ENCODE peak calls at places on chromosomes 7 and 10, in ten cellular contexts. D is heart right ventricle, T is esophagus squamous epithelium, L is fibroblast of lung, A is adrenal gland, K is spleen, N is left ventricle myocardium inferior, J is dorsolateral prefrontal cortex, G is cardiac muscle cell, I is tibial artery. Z is an unnamed sample.

GRCh38 chr10:102004376-102004775 is 51.6 kb downstream of the ARMH3 start:
- DNase-seq in I (no peak), J (no peak), D (no peak), G (no peak), T (no peak), N (no peak), A (no peak), K (no peak), L (peak; percentile 66), Z (no peak)

GRCh38 chr10:32909461-32909860 is 48.6 kb downstream of the ITGB1 start:
- DNase-seq in K (no peak), T (no peak), N (no peak), D (no peak), J (no peak), G (no peak), L (no peak), A (no peak), I (no peak), Z (no peak)

GRCh38 chr7:156109988-156110387 is 297.7 kb upstream of the SHH start:
- DNase-seq in G (no peak), I (no peak), K (no peak), D (no peak), L (no peak), A (no peak), J (no peak), T (no peak), N (no peak), Z (no peak)

GRCh38 chr7:127485482-127485881 is 93.0 kb upstream of the ZNF800 start:
- DNase-seq in K (no peak), A (no peak), I (no peak), D (no peak), G (no peak), L (no peak), N (no peak), T (no peak), J (no peak), Z (no peak)

GRCh38 chr7:461453-462172 is 58.0 kb downstream of the PDGFA start:
- DNase-seq in L (peak; percentile 41), N (no peak), T (no peak), K (peak; percentile 77), G (no peak), I (no peak), J (no peak), D (no peak), A (peak; percentile 43), Z (peak; percentile 20)

GRCh38 chr10:102554531-102554930 is 50.8 kb downstream of the SUFU start:
- DNase-seq in T (no peak), A (no peak), I (no peak), G (no peak), D (no peak), J (no peak), N (no peak), K (no peak), L (no peak), Z (no peak)

GRCh38 chr7:121824276-121824675 is 48.7 kb upstream of the PTPRZ1 start:
- DNase-seq in D (no peak), L (peak; percentile 8), N (no peak), I (no peak), T (no peak), G (no peak), J (no peak), K (no peak), A (no peak), Z (no peak)

GRCh38 chr7:123022576-123022975 is 27.1 kb upstream of the TAS2R16 start:
- DNase-seq in I (no peak), D (no peak), N (no peak), A (no peak), T (no peak), J (no peak), L (peak; percentile 51), K (no peak), G (no peak), Z (no peak)

GRCh38 chr10:71945819-71946474 is 18.2 kb upstream of the CHST3 start:
- DNase-seq in D (no peak), I (no peak), K (no peak), A (no peak), L (peak; percentile 21), J (no peak), N (no peak), T (no peak), G (no peak), Z (no peak)

GRCh38 chr7:184768-185264 is 7.6 kb upstream of the FAM20C start:
- DNase-seq in G (no peak), A (no peak), D (no peak), I (no peak), N (no peak), K (no peak), T (no peak), L (no peak), J (no peak), Z (no peak)

GRCh38 chr7:105707967-105708580 is 126.8 kb upstream of the EFCAB10 start:
- DNase-seq in L (no peak), G (no peak), D (no peak), N (no peak), T (no peak), A (no peak), J (no peak), K (no peak), I (no peak), Z (no peak)

GRCh38 chr7:95963446-95963990 is 191.2 kb downstream of the DYNC1I1 start:
- DNase-seq in G (no peak), T (no peak), J (no peak), K (no peak), N (no peak), A (no peak), L (no peak), D (no peak), I (no peak), Z (no peak)

GRCh38 chr10:125002423-125003145 is 60.7 kb downstream of the ZRANB1 start:
- DNase-seq in A (peak; percentile 75), G (no peak), N (peak; percentile 13), L (no peak), J (peak; percentile 24), I (peak; percentile 21), K (peak; percentile 69), T (no peak), D (peak; percentile 13), Z (peak; percentile 14)

GRCh38 chr10:125004571-125005311 is 62.8 kb downstream of the ZRANB1 start:
- DNase-seq in L (no peak), D (peak; percentile 2), K (peak; percentile 54), G (no peak), T (no peak), A (peak; percentile 18), I (peak; percentile 16), J (peak; percentile 29), N (no peak), Z (peak; percentile 29)

GRCh38 chr10:125002044-125002422 is 60.1 kb downstream of the ZRANB1 start:
- DNase-seq in G (no peak), N (peak; percentile 12), D (no peak), J (peak; percentile 25), K (peak; percentile 67), A (peak; percentile 37), I (peak; percentile 17), L (no peak), T (no peak), Z (peak; percentile 13)

GRCh38 chr10:125003901-125004467 is 62.1 kb downstream of the ZRANB1 start:
- DNase-seq in D (peak; percentile 3), L (no peak), T (no peak), N (no peak), J (peak; percentile 24), G (no peak), A (no peak), I (peak; percentile 9), K (peak; percentile 49), Z (peak; percentile 11)

GRCh38 chr10:125003146-125003900 is 61.4 kb downstream of the ZRANB1 start:
- DNase-seq in A (peak; percentile 20), J (peak; percentile 26), G (no peak), T (no peak), I (peak; percentile 10), K (peak; percentile 69), L (no peak), N (no peak), D (peak; percentile 3), Z (peak; percentile 17)
- TF ChIP-seq CTCF in A (no peak), J (no peak), G (peak; percentile 3), T (no peak), I (no peak), K (no peak), L (no peak), N (no peak), D (no peak), Z (no peak)

DNA sequence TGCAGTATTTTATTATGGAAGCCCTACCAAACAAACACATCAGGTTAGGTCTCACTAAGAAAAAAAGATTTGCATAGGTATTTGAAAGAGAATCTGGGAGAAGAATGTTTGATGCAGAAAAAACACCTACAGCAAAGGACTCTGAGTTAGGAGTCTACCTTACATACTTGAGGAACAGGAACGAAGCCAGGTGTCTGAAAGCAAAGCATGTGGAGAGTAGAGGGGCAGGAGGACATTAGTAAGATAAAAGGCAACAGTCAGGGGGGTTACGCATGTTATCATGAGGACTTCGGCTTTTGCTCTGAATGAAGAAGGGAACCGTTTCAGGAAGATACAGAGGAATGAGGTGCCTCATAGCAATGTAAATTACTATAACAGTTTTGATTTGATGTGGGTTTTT is 87.9 kb upstream of the PTER start:
- DNase-seq in L (no peak), N (no peak), J (no peak), K (no peak), A (no peak), D (no peak), T (no peak), G (no peak), I (no peak), Z (no peak)
- H3K27ac ChIP-seq in L (no peak overlapping the region), N (no peak overlapping the region), J (no peak overlapping the region), K (no peak overlapping the region), A (no peak overlapping the region), D (no peak overlapping the region), T (no peak overlapping the region), G (no peak overlapping the region), I (no peak overlapping the region), Z (no peak overlapping the region)

DNA sequence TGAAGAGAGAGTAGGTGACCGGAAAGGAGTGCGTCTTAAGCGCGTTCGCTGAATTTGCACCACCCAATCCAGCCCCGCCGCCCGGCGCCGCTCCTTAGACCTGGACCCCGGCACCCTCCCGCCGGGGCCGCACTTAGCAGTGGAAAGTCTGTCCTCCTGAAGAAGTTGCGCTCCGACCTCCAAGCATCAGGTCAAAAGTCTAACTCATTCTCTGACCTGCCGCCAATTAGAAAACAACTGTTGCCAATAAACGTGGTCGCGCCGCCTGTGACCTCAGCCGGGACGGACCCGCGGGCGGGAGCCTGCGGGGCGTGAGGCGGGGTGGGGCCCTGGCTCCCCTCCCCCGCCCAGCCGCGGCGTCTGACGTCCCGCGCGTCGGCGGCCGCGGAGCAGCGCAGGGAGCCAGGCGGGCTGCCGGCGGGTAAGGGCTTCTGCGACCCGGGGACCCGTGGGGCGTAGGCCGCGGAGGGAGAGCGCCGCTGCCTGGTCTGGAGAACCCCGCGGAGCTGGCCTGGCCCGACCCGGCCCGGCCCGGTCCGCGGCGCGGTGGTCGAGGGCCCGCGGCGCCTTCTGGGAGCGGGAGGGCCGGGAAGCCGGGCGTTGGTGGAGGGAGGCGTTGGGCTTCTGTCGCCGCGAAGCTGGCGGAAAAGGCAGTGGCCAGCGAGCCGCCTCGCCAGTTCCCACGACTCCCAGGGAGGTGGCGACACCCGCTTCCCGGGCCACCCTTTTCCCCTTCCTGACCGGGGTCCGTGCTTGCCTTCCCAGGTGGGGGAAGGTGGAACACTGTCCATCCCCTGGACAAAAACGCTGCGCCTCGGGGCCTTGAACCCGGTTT is at the start of gene BCAP29:
- DNase-seq in A (peak; percentile 72), T (peak; percentile 4), D (peak; percentile 83), N (peak; percentile 84), I (peak; percentile 54), K (peak; percentile 93), G (peak; percentile 87), L (peak; percentile 61), J (peak; percentile 45), Z (peak; percentile 78)
- TF ChIP-seq CTCF in A (peak; percentile 21), T (no peak), D (peak; percentile 40), N (peak; percentile 65), I (peak; percentile 35), K (no peak), G (peak; percentile 9), L (no peak), J (no peak), Z (peak; percentile 52)

GRCh38 chr10:26621243-26621888 is 76.1 kb upstream of the PDSS1 start:
- DNase-seq in A (no peak), G (no peak), I (no peak), D (no peak), J (no peak), T (no peak), L (no peak), K (no peak), N (no peak), Z (no peak)
- H3K27ac ChIP-seq in A (no peak overlapping the region), G (no peak overlapping the region), I (no peak overlapping the region), D (no peak overlapping the region), J (no peak overlapping the region), T (peak overlapping the region; percentile 92), L (no peak overlapping the region), K (no peak overlapping the region), N (no peak overlapping the region), Z (peak overlapping the region; percentile 82)